ENCODE peak calls at places on chromosomes 3 and 15, in nine cellular contexts. Y is lower lobe of right lung, K is spleen, X is MM.1S, E is kidney, R is AG09309, J is uterus, Q is cardiac muscle cell, G is IMR-90. L is an unnamed sample.

GRCh38 chr3:55519016-55519415 is 31.9 kb upstream of the WNT5A start:
- DNase-seq in J (no peak), G (peak), K (no peak), X (no peak), E (no peak), R (peak), Q (no peak), Y (no peak), L (peak)

GRCh38 chr15:101024111-101024695 is 105.0 kb downstream of the LRRK1 start:
- DNase-seq in E (peak), J (peak), X (no peak), R (no peak), Y (no peak), K (peak), G (peak), Q (peak), L (no peak)

GRCh38 chr3:150697646-150698045 is 6.1 kb downstream of the ERICH6 start:
- DNase-seq in G (peak), Y (no peak), R (no peak), Q (no peak), J (no peak), X (no peak), K (no peak), E (no peak), L (peak)

GRCh38 chr3:19213608-19214220 is 65.4 kb downstream of the KCNH8 start:
- DNase-seq in G (no peak), K (peak), E (peak), Q (no peak), R (no peak), Y (no peak), J (peak), X (no peak), L (no peak)

GRCh38 chr15:85795669-85796305 is 1.1 kb upstream of the KLHL25 start:
- DNase-seq in Q (no peak), X (no peak), G (no peak), R (no peak), Y (no peak), E (peak), K (no peak), J (no peak), L (no peak)

GRCh38 chr15:89119489-89120478 is 31.5 kb downstream of the ABHD2 start:
- DNase-seq in Q (peak), E (no peak), G (peak), R (no peak), K (no peak), Y (no peak), J (no peak), X (no peak), L (peak)

GRCh38 chr15:78018968-78019644 is 58.4 kb downstream of the TBC1D2B start:
- DNase-seq in E (no peak), X (no peak), K (no peak), Y (no peak), G (no peak), J (no peak), Q (no peak), R (no peak), L (no peak)

GRCh38 chr15:68371160-68371559 is 60.8 kb downstream of the ITGA11 start:
- DNase-seq in G (no peak), R (no peak), Q (no peak), Y (no peak), K (no peak), J (peak), E (no peak), X (no peak), L (no peak)

GRCh38 chr3:45939341-45939771 is 3.9 kb upstream of the CXCR6 start:
- DNase-seq in Y (no peak), G (peak), X (no peak), R (no peak), E (no peak), K (no peak), J (no peak), Q (no peak), L (no peak)

GRCh38 chr3:29618395-29619291 is 337.8 kb downstream of the RBMS3 start:
- DNase-seq in J (no peak), Q (peak), Y (no peak), G (peak), R (no peak), X (no peak), E (no peak), K (no peak), L (peak)

GRCh38 chr15:33735637-33736247 is 232.6 kb upstream of the CHRM5 start:
- DNase-seq in Q (peak), G (peak), X (peak), K (no peak), Y (no peak), J (no peak), R (no peak), E (no peak), L (peak)

GRCh38 chr15:39613271-39613670 is 32.4 kb downstream of the THBS1 start:
- DNase-seq in E (no peak), R (no peak), J (no peak), Y (no peak), K (no peak), Q (no peak), G (peak), X (no peak), L (no peak)

GRCh38 chr3:124258057-124258500 is 266.2 kb upstream of the ROPN1 start:
- DNase-seq in J (no peak), Q (peak), R (no peak), K (no peak), Y (no peak), X (no peak), E (peak), G (peak), L (peak)
- TF ChIP-seq CTCF in J (no peak), Q (no peak), R (no peak), K (no peak), Y (no peak), X (no peak), E (no peak), G (no peak), L (no peak)

GRCh38 chr3:58116161-58116955 is 94.4 kb downstream of the DNASE1L3 start:
- DNase-seq in K (peak), E (peak), X (peak), R (no peak), Q (no peak), J (no peak), Y (no peak), G (no peak), L (no peak)

GRCh38 chr3:58109752-58110151 is 101.0 kb downstream of the DNASE1L3 start:
- DNase-seq in E (no peak), Q (no peak), R (no peak), K (no peak), J (no peak), Y (no peak), G (no peak), X (no peak), L (no peak)

GRCh38 chr3:58107597-58107996 is 99.4 kb downstream of the FLNB start:
- DNase-seq in Q (no peak), E (no peak), G (no peak), X (no peak), R (no peak), Y (no peak), K (no peak), J (no peak), L (no peak)

GRCh38 chr3:58111513-58112184 is 99.1 kb downstream of the DNASE1L3 start:
- DNase-seq in E (peak), R (no peak), Q (no peak), G (no peak), X (no peak), J (no peak), Y (peak), K (no peak), L (no peak)

GRCh38 chr3:58112185-58112535 is 98.6 kb downstream of the DNASE1L3 start:
- DNase-seq in X (no peak), R (no peak), Q (no peak), K (no peak), J (no peak), G (no peak), E (no peak), Y (no peak), L (no peak)
- H3K4me3 ChIP-seq in X (no peak), R (no peak), Q (no peak), K (no peak), J (no peak), G (no peak), E (no peak), Y (no peak), L (no peak)

GRCh38 chr15:79208179-79208578 is 74.3 kb upstream of the ANKRD34C start:
- DNase-seq in X (no peak), J (no peak), R (no peak), Q (no peak), G (no peak), K (no peak), Y (no peak), E (no peak), L (no peak)
- TF ChIP-seq CTCF in X (peak), J (no peak), R (no peak), Q (no peak), G (no peak), K (no peak), Y (no peak), E (no peak), L (no peak)

DNA sequence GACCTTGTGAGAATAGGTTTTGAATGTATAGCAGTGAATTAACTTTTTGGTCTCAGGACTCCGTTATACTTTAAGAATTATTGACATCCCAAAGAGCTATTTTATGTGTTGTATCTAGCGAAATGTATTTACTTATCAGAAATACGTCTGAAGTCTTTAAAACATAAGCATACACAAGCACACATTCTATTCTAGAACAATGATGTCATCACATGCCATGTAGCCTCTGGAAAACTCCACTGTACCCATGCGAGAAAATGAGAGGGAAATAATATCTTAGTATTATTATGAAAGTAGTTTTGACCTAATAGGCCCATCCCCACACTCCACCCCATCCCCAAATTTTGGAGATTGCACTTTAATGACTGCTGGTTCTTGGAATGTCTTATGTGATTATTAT is 1.5 kb downstream of the POLR2M start:
- DNase-seq in G (peak), Q (no peak), R (no peak), K (no peak), E (no peak), J (no peak), X (no peak), Y (no peak), L (no peak)
- H3K4me3 ChIP-seq in G (peak), Q (peak), R (no peak), K (no peak), E (peak), J (peak), X (peak), Y (peak), L (peak)

DNA sequence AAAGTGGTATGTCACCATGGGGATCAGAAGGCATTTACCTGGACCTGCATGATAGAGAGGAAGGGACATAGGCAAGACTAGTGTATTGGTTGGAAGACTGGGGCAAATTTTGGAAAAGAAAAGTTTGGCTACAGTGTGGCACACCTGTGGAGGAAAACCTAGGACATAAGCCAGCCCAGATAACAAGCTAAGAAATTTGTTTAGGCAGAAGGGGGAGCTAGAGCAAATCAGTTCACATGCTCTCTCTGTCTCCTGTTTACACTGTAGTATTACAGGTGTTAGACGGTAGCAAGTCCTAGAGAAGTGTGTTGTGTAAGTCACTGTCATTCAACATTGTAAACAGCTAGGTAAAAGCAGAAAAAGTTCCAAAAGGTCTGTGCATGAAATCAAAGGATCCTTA is 11.9 kb upstream of the ALDH1A2 start:
- DNase-seq in E (no peak), Q (no peak), Y (no peak), R (no peak), J (no peak), X (peak), K (no peak), G (no peak), L (no peak)
- TF ChIP-seq CTCF in E (peak), Q (peak), Y (no peak), R (no peak), J (no peak), X (peak), K (no peak), G (no peak), L (no peak)

DNA sequence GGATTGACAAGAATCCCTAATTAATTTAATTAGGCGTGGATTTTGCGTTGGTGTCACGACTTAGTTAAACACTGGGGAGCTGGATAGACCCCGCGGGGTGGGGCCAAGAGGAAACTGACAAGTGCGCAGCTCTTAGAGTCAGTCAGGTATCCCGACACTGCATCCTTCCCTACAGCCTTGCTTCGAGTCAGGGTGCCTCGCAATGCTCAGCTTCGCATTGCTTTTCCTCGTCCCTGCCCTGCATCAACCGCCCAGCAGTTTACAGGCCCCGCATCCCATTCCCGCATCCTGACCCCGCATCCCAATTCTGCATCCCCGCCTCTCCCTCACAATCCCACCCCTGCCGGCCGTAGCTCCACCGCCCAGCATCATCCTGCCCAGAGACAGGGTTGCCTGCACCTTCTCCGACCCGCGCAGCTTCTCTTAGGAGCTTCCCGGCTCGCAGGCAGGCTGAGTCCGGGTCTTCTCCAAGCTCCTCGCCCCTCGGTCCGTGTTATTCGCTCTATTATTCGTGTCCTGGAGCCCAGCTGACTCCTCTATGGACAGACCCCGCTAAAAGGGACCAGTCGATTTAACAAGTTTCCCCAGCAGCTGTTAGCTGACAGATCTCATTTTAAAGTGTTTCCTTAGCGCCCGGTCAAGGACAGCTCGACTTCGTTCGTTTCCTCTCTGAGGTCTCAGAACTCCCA is 697 bp upstream of the SHOX2 start:
- DNase-seq in G (no peak), R (no peak), E (no peak), Q (no peak), J (no peak), Y (no peak), X (peak), K (peak), L (peak)
- H3K4me3 ChIP-seq in G (peak), R (peak), E (no peak), Q (peak), J (peak), Y (peak), X (peak), K (no peak), L (peak)

L was measured in AG10803.